ENCODE peak calls at places on chromosome 14, in four cellular contexts. S is uterus, A is thoracic aorta, M is left ventricle myocardium inferior. X is an unnamed sample.

GRCh38 chr14:103545915-103546650 is 16.4 kb downstream of the BAG5 start:
- DNase-seq in A (no peak), M (peak; percentile 16), S (no peak), X (peak; percentile 43)

GRCh38 chr14:104981699-104982541 is 3.7 kb upstream of the CLBA1 start:
- DNase-seq in A (no peak), S (no peak), M (no peak), X (peak; percentile 40)

GRCh38 chr14:35944847-35945246 is 118.7 kb downstream of the BRMS1L start:
- DNase-seq in M (no peak), S (no peak), A (no peak), X (no peak)

GRCh38 chr14:94761999-94762377 is 7.9 kb downstream of the GSC start:
- DNase-seq in A (no peak), M (no peak), S (no peak), X (no peak)

GRCh38 chr14:31788340-31788739 is 227.1 kb downstream of the NUBPL start:
- DNase-seq in S (no peak), A (no peak), M (no peak), X (no peak)

GRCh38 chr14:97280526-97280925 is 483.3 kb downstream of the VRK1 start:
- DNase-seq in M (no peak), A (no peak), S (no peak), X (no peak)

GRCh38 chr14:37230551-37231194 is 32.9 kb downstream of the MIPOL1 start:
- DNase-seq in A (no peak), M (no peak), S (no peak), X (no peak)

GRCh38 chr14:55721353-55721752 is 141.3 kb downstream of the KTN1 start:
- DNase-seq in A (no peak), M (no peak), S (no peak), X (no peak)

GRCh38 chr14:94174622-94175402 is 690 bp downstream of the PPP4R4 start:
- DNase-seq in A (no peak), M (no peak), S (peak; percentile 36), X (peak; percentile 52)

GRCh38 chr14:67695394-67695949 is at the start of gene RDH11:
- DNase-seq in M (peak; percentile 79), A (peak; percentile 70), S (peak; percentile 86), X (peak; percentile 90)

GRCh38 chr14:104421401-104421821 is 158.2 kb upstream of the C14orf180 start:
- DNase-seq in S (no peak), A (no peak), M (no peak), X (no peak)

GRCh38 chr14:28375295-28375694 is 391.3 kb upstream of the FOXG1 start:
- DNase-seq in A (no peak), S (no peak), M (no peak), X (no peak)

GRCh38 chr14:73942180-73942579 is 7.7 kb downstream of the FAM161B start:
- DNase-seq in S (no peak), M (no peak), A (no peak), X (no peak)

GRCh38 chr14:95575820-95576473 is 41.1 kb downstream of the GLRX5 start:
- DNase-seq in S (no peak), M (no peak), A (no peak), X (no peak)

GRCh38 chr14:76287063-76287462 is 88.9 kb upstream of the ESRRB start:
- DNase-seq in A (no peak), S (no peak), M (no peak), X (no peak)

GRCh38 chr14:104744484-104744883 is 8.5 kb upstream of the SIVA1 start:
- DNase-seq in S (no peak), M (no peak), A (no peak), X (no peak)

GRCh38 chr14:87813691-87814090 is 179.3 kb downstream of the GALC start:
- DNase-seq in A (no peak), S (no peak), M (no peak), X (no peak)

GRCh38 chr14:63852271-63852816 is 460 bp upstream of the SYNE2 start:
- DNase-seq in A (no peak), S (no peak), M (no peak), X (no peak)

GRCh38 chr14:60151715-60152114 is 13.5 kb downstream of the DHRS7 start:
- DNase-seq in A (peak; percentile 37), M (peak; percentile 62), S (peak; percentile 63), X (peak; percentile 86)

GRCh38 chr14:55477680-55478079 is 37.3 kb upstream of the TBPL2 start:
- DNase-seq in A (no peak), M (peak; percentile 37), S (no peak), X (no peak)

GRCh38 chr14:41642402-41643195 is 35.9 kb downstream of the LRFN5 start:
- DNase-seq in M (no peak), S (no peak), A (no peak), X (no peak)

GRCh38 chr14:78697341-78697740 is 527.2 kb downstream of the NRXN3 start:
- DNase-seq in S (no peak), A (no peak), M (no peak), X (no peak)

GRCh38 chr14:26522985-26523384 is 74.8 kb downstream of the NOVA1 start:
- DNase-seq in M (no peak), S (no peak), A (no peak), X (no peak)

GRCh38 chr14:64113279-64113678 is 180.9 kb downstream of the ESR2 start:
- DNase-seq in M (no peak), S (no peak), A (no peak), X (no peak)

GRCh38 chr14:103562135-103562384 is 397 bp downstream of the BAG5 start:
- DNase-seq in S (peak; percentile 36), A (no peak), M (peak; percentile 58), X (no peak)

GRCh38 chr14:96357216-96357615 is 5.9 kb downstream of the ATG2B start:
- DNase-seq in M (no peak), A (no peak), S (no peak), X (no peak)

GRCh38 chr14:91496790-91497189 is 13.3 kb downstream of the PPP4R3A start:
- DNase-seq in A (no peak), M (no peak), S (no peak), X (no peak)

GRCh38 chr14:90811641-90812040 is 4.6 kb downstream of the TTC7B start:
- DNase-seq in A (no peak), M (no peak), S (no peak), X (no peak)

GRCh38 chr14:93717222-93717967 is 70.9 kb downstream of the PRIMA1 start:
- DNase-seq in S (no peak), M (no peak), A (no peak), X (no peak)

GRCh38 chr14:41144370-41144769 is 462.3 kb upstream of the LRFN5 start:
- DNase-seq in A (no peak), S (no peak), M (no peak), X (no peak)

GRCh38 chr14:81221579-81222102 is 882 bp upstream of the GTF2A1 start:
- DNase-seq in M (no peak), A (no peak), S (no peak), X (no peak)

GRCh38 chr14:74569387-74569786 is 42.6 kb downstream of the LTBP2 start:
- DNase-seq in M (no peak), A (no peak), S (no peak), X (no peak)

GRCh38 chr14:59274991-59275391 is 86.5 kb downstream of the DAAM1 start:
- DNase-seq in A (no peak), M (peak; percentile 41), S (no peak), X (peak; percentile 51)

GRCh38 chr14:52402812-52403526 is 88.9 kb downstream of the PTGER2 start:
- DNase-seq in S (no peak), A (no peak), M (no peak), X (no peak)

GRCh38 chr14:74568896-74569295 is 43.1 kb downstream of the LTBP2 start:
- DNase-seq in M (peak; percentile 55), A (no peak), S (no peak), X (no peak)

GRCh38 chr14:34223302-34224150 is 238.5 kb downstream of the SPTSSA start:
- DNase-seq in M (no peak), S (no peak), A (no peak), X (no peak)

DNA sequence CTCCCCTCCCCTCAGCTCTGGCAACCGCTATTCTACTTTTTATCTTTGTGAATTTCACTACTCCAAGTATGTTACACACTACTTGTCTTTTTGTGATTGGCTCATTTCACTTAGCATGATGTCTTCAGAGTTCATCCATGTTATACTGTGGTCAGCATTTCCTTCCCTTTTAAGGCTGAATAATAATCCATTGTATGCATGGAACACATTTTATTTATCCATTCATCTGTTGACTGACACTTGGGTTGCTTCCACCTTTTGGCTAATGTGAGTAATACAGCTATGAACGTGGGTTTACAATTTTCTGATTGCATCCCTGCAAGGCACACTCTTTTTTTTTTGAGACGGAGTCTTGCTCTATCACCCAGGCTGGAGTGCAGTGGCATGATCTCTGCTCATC is 53.0 kb upstream of the FUT8 start:
- DNase-seq in S (no peak), M (no peak), A (no peak), X (no peak)
- TF ChIP-seq CTCF in S (no peak), M (no peak), A (no peak), X (no peak)

GRCh38 chr14:89351958-89352404 is 65.1 kb downstream of the FOXN3 start:
- DNase-seq in A (no peak), M (no peak), S (peak; percentile 43), X (no peak)

GRCh38 chr14:89349196-89350008 is 67.6 kb downstream of the FOXN3 start:
- DNase-seq in A (no peak), S (peak; percentile 65), M (no peak), X (no peak)

GRCh38 chr14:89347885-89348284 is 69.1 kb downstream of the FOXN3 start:
- DNase-seq in S (no peak), M (no peak), A (no peak), X (no peak)

GRCh38 chr14:89351364-89351957 is 65.6 kb downstream of the FOXN3 start:
- DNase-seq in S (no peak), M (no peak), A (no peak), X (peak; percentile 56)

DNA sequence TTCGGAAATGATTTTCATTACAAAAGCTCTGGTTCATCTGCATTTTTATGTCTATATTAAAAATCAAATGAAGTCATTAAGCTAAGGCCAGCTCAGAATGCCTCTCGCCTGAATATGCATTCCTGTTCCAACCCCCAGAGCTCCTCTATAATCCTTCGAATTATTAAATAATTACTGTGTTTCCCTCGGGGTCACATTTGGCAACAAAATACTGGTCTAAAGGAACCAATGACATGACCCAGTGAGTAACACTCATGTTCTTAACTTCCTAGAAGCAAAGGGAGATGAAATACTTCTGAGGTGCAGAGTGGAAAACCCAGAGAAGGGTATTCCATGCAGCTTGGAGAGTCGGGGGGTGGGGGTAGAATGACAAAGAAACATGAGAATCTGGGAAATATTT is 68.3 kb downstream of the FOXN3 start:
- DNase-seq in S (no peak), A (no peak), M (no peak), X (no peak)
- H3K36me3 ChIP-seq in S (no peaks in the 10 kb centered on the region), A (peaks cover 3% of the 10 kb centered on the region), M (peaks cover 21% of the 10 kb centered on the region), X (peaks cover 29% of the 10 kb centered on the region)

DNA sequence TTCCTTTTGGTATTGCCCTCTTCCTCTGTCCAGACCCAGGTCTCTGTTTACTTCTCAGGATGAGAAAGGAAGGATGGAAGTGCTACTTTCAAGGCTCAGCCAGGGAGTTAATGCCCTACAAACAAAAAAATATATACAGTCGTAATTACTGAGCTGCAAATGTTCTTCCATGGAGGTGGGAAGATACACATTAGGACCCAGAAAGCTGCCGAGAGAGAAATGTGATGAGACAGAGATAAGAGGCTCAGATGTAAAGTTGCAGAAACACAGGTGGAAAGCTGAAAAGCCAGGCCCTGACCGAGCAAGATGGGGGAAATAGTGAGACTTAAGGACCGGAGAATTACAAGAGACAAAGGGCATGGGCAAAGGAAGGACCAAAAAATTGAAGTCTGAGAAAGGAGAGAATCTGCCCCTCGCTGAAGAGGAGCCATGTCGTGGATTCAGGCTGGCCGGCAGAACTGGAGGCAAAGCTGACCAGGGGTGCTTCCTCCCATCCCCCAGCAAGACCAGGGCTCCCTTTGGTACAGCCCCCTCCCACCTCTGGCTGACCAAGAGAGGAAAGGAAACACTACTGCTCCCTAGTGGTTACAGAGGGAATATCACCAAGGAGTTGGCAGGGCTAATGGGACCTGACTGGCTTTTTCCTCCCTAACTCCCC is 12.2 kb downstream of the ZFHX2 start:
- DNase-seq in A (no peak), M (no peak), S (no peak), X (no peak)
- TF ChIP-seq CTCF in A (peak; percentile 60), M (peak; percentile 79), S (peak; percentile 33), X (peak; percentile 77)

GRCh38 chr14:101888182-101888581 is 76.2 kb upstream of the DYNC1H1 start:
- DNase-seq in M (no peak), S (no peak), A (no peak), X (no peak)
- H3K36me3 ChIP-seq in M (peaks cover 80% of the 10 kb centered on the region), S (no peaks in the 10 kb centered on the region), A (peaks cover 51% of the 10 kb centered on the region), X (peaks cover 99% of the 10 kb centered on the region)

X was measured in lower lobe of right lung.